ENCODE peak calls at places on chromosomes 3 and 15, in nine cellular contexts. One of them, this sample, is unnamed.

GRCh38 chr15:62617741-62618140 is 424.8 kb upstream of the TPM1 start:
- DNase-seq in DMS 273 treated with DMSO at 0.1 percent for 48 hours: no peak
- DNase-seq in DMS53: no peak
- DNase-seq in chondrocyte: no peak
- DNase-seq in LoVo: no peak
- DNase-seq in mammary epithelial cell: no peak
- DNase-seq in testis: no peak
- DNase-seq in CD4-positive, alpha-beta T cell: no peak
- DNase-seq in iPS DF 19.7: no peak
- DNase-seq in this sample: no peak

GRCh38 chr15:67622110-67622509 is 79.6 kb downstream of the MAP2K5 start:
- DNase-seq in testis: no peak
- DNase-seq in mammary epithelial cell: no peak
- DNase-seq in DMS53: no peak
- DNase-seq in LoVo: no peak
- DNase-seq in iPS DF 19.7: no peak
- DNase-seq in DMS 273 treated with DMSO at 0.1 percent for 48 hours: no peak
- DNase-seq in chondrocyte: no peak
- DNase-seq in CD4-positive, alpha-beta T cell: no peak
- DNase-seq in this sample: no peak

GRCh38 chr3:122629763-122630162 is 50.9 kb upstream of the PARP14 start:
- DNase-seq in chondrocyte: no peak
- DNase-seq in CD4-positive, alpha-beta T cell: no peak
- DNase-seq in DMS53: no peak
- DNase-seq in iPS DF 19.7: no peak
- DNase-seq in testis: no peak
- DNase-seq in mammary epithelial cell: no peak
- DNase-seq in LoVo: no peak
- DNase-seq in DMS 273 treated with DMSO at 0.1 percent for 48 hours: no peak
- DNase-seq in this sample: no peak

GRCh38 chr15:62782896-62783295 is 259.7 kb upstream of the TPM1 start:
- DNase-seq in DMS 273 treated with DMSO at 0.1 percent for 48 hours: no peak
- DNase-seq in LoVo: no peak
- DNase-seq in mammary epithelial cell: no peak
- DNase-seq in DMS53: no peak
- DNase-seq in testis: no peak
- DNase-seq in iPS DF 19.7: no peak
- DNase-seq in CD4-positive, alpha-beta T cell: no peak
- DNase-seq in chondrocyte: no peak
- DNase-seq in this sample: no peak

GRCh38 chr3:165502707-165503106 is 306.5 kb upstream of the SLITRK3 start:
- DNase-seq in mammary epithelial cell: no peak
- DNase-seq in LoVo: no peak
- DNase-seq in DMS53: no peak
- DNase-seq in iPS DF 19.7: no peak
- DNase-seq in testis: no peak
- DNase-seq in chondrocyte: no peak
- DNase-seq in CD4-positive, alpha-beta T cell: no peak
- DNase-seq in DMS 273 treated with DMSO at 0.1 percent for 48 hours: no peak
- DNase-seq in this sample: no peak

GRCh38 chr3:144273611-144274010 is 302.0 kb downstream of the DIPK2A start:
- DNase-seq in LoVo: no peak
- DNase-seq in DMS 273 treated with DMSO at 0.1 percent for 48 hours: no peak
- DNase-seq in mammary epithelial cell: no peak
- DNase-seq in CD4-positive, alpha-beta T cell: no peak
- DNase-seq in testis: no peak
- DNase-seq in chondrocyte: no peak
- DNase-seq in iPS DF 19.7: no peak
- DNase-seq in DMS53: no peak
- DNase-seq in this sample: no peak

GRCh38 chr3:126351771-126352475 is 5.3 kb downstream of the KLF15 start:
- DNase-seq in iPS DF 19.7: no peak
- DNase-seq in LoVo: no peak
- DNase-seq in DMS 273 treated with DMSO at 0.1 percent for 48 hours: no peak
- DNase-seq in DMS53: peak
- DNase-seq in testis: peak
- DNase-seq in CD4-positive, alpha-beta T cell: no peak
- DNase-seq in mammary epithelial cell: no peak
- DNase-seq in chondrocyte: peak
- DNase-seq in this sample: no peak

GRCh38 chr3:125085166-125085565 is 29.4 kb upstream of the HEG1 start:
- DNase-seq in CD4-positive, alpha-beta T cell: no peak
- DNase-seq in chondrocyte: no peak
- DNase-seq in DMS53: no peak
- DNase-seq in LoVo: no peak
- DNase-seq in iPS DF 19.7: no peak
- DNase-seq in mammary epithelial cell: no peak
- DNase-seq in DMS 273 treated with DMSO at 0.1 percent for 48 hours: no peak
- DNase-seq in testis: no peak
- DNase-seq in this sample: no peak

GRCh38 chr15:76337047-76337738 is 620 bp downstream of the ISL2 start:
- DNase-seq in iPS DF 19.7: no peak
- DNase-seq in DMS53: peak
- DNase-seq in testis: no peak
- DNase-seq in mammary epithelial cell: peak
- DNase-seq in DMS 273 treated with DMSO at 0.1 percent for 48 hours: no peak
- DNase-seq in chondrocyte: no peak
- DNase-seq in LoVo: no peak
- DNase-seq in CD4-positive, alpha-beta T cell: no peak
- DNase-seq in this sample: no peak

GRCh38 chr3:14429237-14429636 is 26.8 kb downstream of the SLC6A6 start:
- DNase-seq in CD4-positive, alpha-beta T cell: no peak
- DNase-seq in iPS DF 19.7: no peak
- DNase-seq in DMS53: peak
- DNase-seq in LoVo: no peak
- DNase-seq in DMS 273 treated with DMSO at 0.1 percent for 48 hours: no peak
- DNase-seq in testis: no peak
- DNase-seq in chondrocyte: no peak
- DNase-seq in mammary epithelial cell: no peak
- DNase-seq in this sample: no peak

GRCh38 chr3:47108546-47108945 is 55.4 kb downstream of the SETD2 start:
- DNase-seq in DMS 273 treated with DMSO at 0.1 percent for 48 hours: no peak
- DNase-seq in CD4-positive, alpha-beta T cell: no peak
- DNase-seq in LoVo: no peak
- DNase-seq in testis: no peak
- DNase-seq in iPS DF 19.7: peak
- DNase-seq in chondrocyte: no peak
- DNase-seq in mammary epithelial cell: no peak
- DNase-seq in DMS53: no peak
- DNase-seq in this sample: no peak

GRCh38 chr3:46987485-46988401 is 8.3 kb downstream of the NBEAL2 start:
- DNase-seq in DMS53: no peak
- DNase-seq in LoVo: no peak
- DNase-seq in testis: no peak
- DNase-seq in CD4-positive, alpha-beta T cell: peak
- DNase-seq in chondrocyte: no peak
- DNase-seq in DMS 273 treated with DMSO at 0.1 percent for 48 hours: no peak
- DNase-seq in iPS DF 19.7: no peak
- DNase-seq in mammary epithelial cell: peak
- DNase-seq in this sample: peak

GRCh38 chr15:50134524-50135024 is 15.5 kb upstream of the ATP8B4 start:
- DNase-seq in mammary epithelial cell: peak
- DNase-seq in LoVo: no peak
- DNase-seq in iPS DF 19.7: no peak
- DNase-seq in CD4-positive, alpha-beta T cell: no peak
- DNase-seq in DMS53: peak
- DNase-seq in testis: no peak
- DNase-seq in chondrocyte: no peak
- DNase-seq in DMS 273 treated with DMSO at 0.1 percent for 48 hours: no peak
- DNase-seq in this sample: no peak

GRCh38 chr15:36914962-36915808 is 185.2 kb downstream of the MEIS2 start:
- DNase-seq in CD4-positive, alpha-beta T cell: no peak
- DNase-seq in DMS 273 treated with DMSO at 0.1 percent for 48 hours: no peak
- DNase-seq in mammary epithelial cell: no peak
- DNase-seq in LoVo: no peak
- DNase-seq in chondrocyte: no peak
- DNase-seq in iPS DF 19.7: no peak
- DNase-seq in testis: no peak
- DNase-seq in DMS53: no peak
- DNase-seq in this sample: no peak

GRCh38 chr15:63006032-63006878 is 36.3 kb upstream of the TPM1 start:
- DNase-seq in iPS DF 19.7: no peak
- DNase-seq in testis: no peak
- DNase-seq in chondrocyte: no peak
- DNase-seq in LoVo: no peak
- DNase-seq in DMS53: no peak
- DNase-seq in mammary epithelial cell: peak
- DNase-seq in CD4-positive, alpha-beta T cell: no peak
- DNase-seq in DMS 273 treated with DMSO at 0.1 percent for 48 hours: no peak
- DNase-seq in this sample: no peak

GRCh38 chr15:99264125-99264524 is 12.8 kb downstream of the LRRC28 start:
- DNase-seq in iPS DF 19.7: no peak
- DNase-seq in LoVo: no peak
- DNase-seq in DMS53: no peak
- DNase-seq in CD4-positive, alpha-beta T cell: no peak
- DNase-seq in DMS 273 treated with DMSO at 0.1 percent for 48 hours: peak
- DNase-seq in mammary epithelial cell: peak
- DNase-seq in chondrocyte: no peak
- DNase-seq in testis: no peak
- DNase-seq in this sample: no peak

GRCh38 chr3:25156526-25157075 is 271.5 kb upstream of the RARB start:
- DNase-seq in testis: no peak
- DNase-seq in CD4-positive, alpha-beta T cell: no peak
- DNase-seq in LoVo: no peak
- DNase-seq in DMS53: no peak
- DNase-seq in iPS DF 19.7: peak
- DNase-seq in mammary epithelial cell: peak
- DNase-seq in chondrocyte: no peak
- DNase-seq in DMS 273 treated with DMSO at 0.1 percent for 48 hours: no peak
- DNase-seq in this sample: no peak

GRCh38 chr3:155154255-155154654 is 74.1 kb downstream of the MME start:
- DNase-seq in iPS DF 19.7: no peak
- DNase-seq in mammary epithelial cell: no peak
- DNase-seq in DMS 273 treated with DMSO at 0.1 percent for 48 hours: no peak
- DNase-seq in LoVo: no peak
- DNase-seq in CD4-positive, alpha-beta T cell: no peak
- DNase-seq in testis: no peak
- DNase-seq in chondrocyte: no peak
- DNase-seq in DMS53: no peak
- DNase-seq in this sample: no peak

GRCh38 chr3:145857956-145858355 is 303.0 kb downstream of the PLOD2 start:
- DNase-seq in DMS53: peak
- DNase-seq in DMS 273 treated with DMSO at 0.1 percent for 48 hours: no peak
- DNase-seq in mammary epithelial cell: peak
- DNase-seq in CD4-positive, alpha-beta T cell: no peak
- DNase-seq in iPS DF 19.7: no peak
- DNase-seq in testis: no peak
- DNase-seq in LoVo: no peak
- DNase-seq in chondrocyte: no peak
- DNase-seq in this sample: no peak

GRCh38 chr3:146889616-146890015 is 284.5 kb upstream of the PLSCR5 start:
- DNase-seq in DMS53: no peak
- DNase-seq in testis: no peak
- DNase-seq in LoVo: no peak
- DNase-seq in chondrocyte: no peak
- DNase-seq in mammary epithelial cell: no peak
- DNase-seq in iPS DF 19.7: no peak
- DNase-seq in CD4-positive, alpha-beta T cell: no peak
- DNase-seq in DMS 273 treated with DMSO at 0.1 percent for 48 hours: no peak
- DNase-seq in this sample: no peak

GRCh38 chr3:61562810-61563613 is 1.6 kb downstream of the PTPRG start:
- DNase-seq in iPS DF 19.7: no peak
- DNase-seq in chondrocyte: no peak
- DNase-seq in testis: peak
- DNase-seq in mammary epithelial cell: peak
- DNase-seq in LoVo: no peak
- DNase-seq in DMS53: peak
- DNase-seq in CD4-positive, alpha-beta T cell: no peak
- DNase-seq in DMS 273 treated with DMSO at 0.1 percent for 48 hours: no peak
- DNase-seq in this sample: no peak

GRCh38 chr3:171806200-171807128 is 3.8 kb downstream of the PLD1 start:
- DNase-seq in iPS DF 19.7: no peak
- DNase-seq in CD4-positive, alpha-beta T cell: no peak
- DNase-seq in LoVo: peak
- DNase-seq in testis: no peak
- DNase-seq in chondrocyte: no peak
- DNase-seq in DMS 273 treated with DMSO at 0.1 percent for 48 hours: no peak
- DNase-seq in DMS53: peak
- DNase-seq in mammary epithelial cell: peak
- DNase-seq in this sample: no peak

GRCh38 chr3:124044961-124045360 is 53.0 kb upstream of the ROPN1 start:
- DNase-seq in mammary epithelial cell: no peak
- DNase-seq in testis: no peak
- DNase-seq in LoVo: no peak
- DNase-seq in DMS53: no peak
- DNase-seq in CD4-positive, alpha-beta T cell: no peak
- DNase-seq in iPS DF 19.7: no peak
- DNase-seq in DMS 273 treated with DMSO at 0.1 percent for 48 hours: no peak
- DNase-seq in chondrocyte: no peak
- DNase-seq in this sample: no peak

GRCh38 chr15:38564557-38565286 is at the start of gene RASGRP1:
- DNase-seq in testis: peak
- DNase-seq in DMS 273 treated with DMSO at 0.1 percent for 48 hours: no peak
- DNase-seq in mammary epithelial cell: peak
- DNase-seq in LoVo: peak
- DNase-seq in CD4-positive, alpha-beta T cell: peak
- DNase-seq in DMS53: peak
- DNase-seq in chondrocyte: no peak
- DNase-seq in iPS DF 19.7: no peak
- DNase-seq in this sample: peak

GRCh38 chr15:68419301-68420175 is 12.4 kb downstream of the ITGA11 start:
- DNase-seq in testis: peak
- DNase-seq in chondrocyte: no peak
- DNase-seq in DMS 273 treated with DMSO at 0.1 percent for 48 hours: no peak
- DNase-seq in DMS53: no peak
- DNase-seq in iPS DF 19.7: no peak
- DNase-seq in CD4-positive, alpha-beta T cell: no peak
- DNase-seq in mammary epithelial cell: no peak
- DNase-seq in LoVo: no peak
- DNase-seq in this sample: no peak

GRCh38 chr3:177478170-177478859 is 281.0 kb upstream of the TBL1XR1 start:
- DNase-seq in CD4-positive, alpha-beta T cell: no peak
- DNase-seq in DMS 273 treated with DMSO at 0.1 percent for 48 hours: no peak
- DNase-seq in testis: peak
- DNase-seq in LoVo: peak
- DNase-seq in chondrocyte: no peak
- DNase-seq in mammary epithelial cell: peak
- DNase-seq in DMS53: no peak
- DNase-seq in iPS DF 19.7: no peak
- DNase-seq in this sample: no peak

GRCh38 chr15:66252411-66253295 is 897 bp downstream of the MEGF11 start:
- DNase-seq in chondrocyte: no peak
- DNase-seq in LoVo: peak
- DNase-seq in CD4-positive, alpha-beta T cell: peak
- DNase-seq in mammary epithelial cell: peak
- DNase-seq in testis: peak
- DNase-seq in DMS 273 treated with DMSO at 0.1 percent for 48 hours: no peak
- DNase-seq in iPS DF 19.7: no peak
- DNase-seq in DMS53: peak
- DNase-seq in this sample: peak

GRCh38 chr3:195209836-195210551 is 61.0 kb downstream of the XXYLT1 start:
- DNase-seq in DMS53: no peak
- DNase-seq in mammary epithelial cell: no peak
- DNase-seq in testis: peak
- DNase-seq in iPS DF 19.7: no peak
- DNase-seq in chondrocyte: no peak
- DNase-seq in LoVo: no peak
- DNase-seq in DMS 273 treated with DMSO at 0.1 percent for 48 hours: peak
- DNase-seq in CD4-positive, alpha-beta T cell: no peak
- DNase-seq in this sample: no peak

GRCh38 chr3:151135548-151136337 is 50.3 kb downstream of the MED12L start:
- DNase-seq in DMS53: peak
- DNase-seq in iPS DF 19.7: no peak
- DNase-seq in CD4-positive, alpha-beta T cell: no peak
- DNase-seq in chondrocyte: no peak
- DNase-seq in DMS 273 treated with DMSO at 0.1 percent for 48 hours: no peak
- DNase-seq in testis: no peak
- DNase-seq in mammary epithelial cell: no peak
- DNase-seq in LoVo: no peak
- DNase-seq in this sample: peak

This sample was measured in effector memory CD8-positive, alpha-beta T cell.